ENCODE peak calls at places on chromosomes 7 and 10, in seven cellular contexts. R is A549, V is RWPE1, S is fibroblast of lung, Y is BE2C, X is endothelial cell, Q is GM10248. O is an unnamed sample.

GRCh38 chr10:49409755-49410154 is 13.9 kb upstream of the DRGX start:
- DNase-seq in S (no peak), R (no peak), Q (no peak), V (no peak), X (no peak), Y (no peak), O (no peak)

GRCh38 chr7:13821152-13821787 is 168.2 kb downstream of the ETV1 start:
- DNase-seq in X (no peak), V (no peak), Y (no peak), Q (no peak), R (no peak), S (peak), O (peak)

GRCh38 chr7:78254397-78255055 is 456.0 kb downstream of the PHTF2 start:
- DNase-seq in Q (no peak), S (no peak), X (no peak), R (no peak), V (no peak), Y (no peak), O (no peak)

GRCh38 chr7:105905209-105905910 is 29.0 kb upstream of the ATXN7L1 start:
- DNase-seq in R (no peak), V (no peak), X (no peak), Y (no peak), S (no peak), Q (no peak), O (no peak)

GRCh38 chr7:155361363-155361680 is 63.6 kb downstream of the INSIG1 start:
- DNase-seq in Q (no peak), V (no peak), X (no peak), R (no peak), Y (peak), S (no peak), O (no peak)

GRCh38 chr10:117365612-117366011 is 9.6 kb downstream of the PDZD8 start:
- DNase-seq in S (no peak), V (no peak), Y (no peak), R (no peak), X (no peak), Q (no peak), O (peak)

GRCh38 chr10:122181055-122181732 is 89.9 kb upstream of the BTBD16 start:
- DNase-seq in V (peak), Q (no peak), Y (no peak), S (peak), R (no peak), X (no peak), O (peak)

GRCh38 chr10:83166344-83166743 is 973.0 kb upstream of the GHITM start:
- DNase-seq in Q (no peak), R (no peak), S (no peak), V (no peak), Y (peak), X (peak), O (peak)

GRCh38 chr10:89685932-89686331 is 15.5 kb upstream of the KIF20B start:
- DNase-seq in R (no peak), Y (no peak), V (no peak), X (no peak), S (no peak), Q (no peak), O (no peak)

GRCh38 chr10:89684604-89685003 is 16.8 kb upstream of the KIF20B start:
- DNase-seq in X (no peak), S (peak), V (no peak), R (no peak), Q (no peak), Y (no peak), O (peak)

GRCh38 chr10:89679986-89680385 is 21.4 kb upstream of the KIF20B start:
- DNase-seq in Y (no peak), R (no peak), V (no peak), Q (no peak), S (no peak), X (no peak), O (no peak)

DNA sequence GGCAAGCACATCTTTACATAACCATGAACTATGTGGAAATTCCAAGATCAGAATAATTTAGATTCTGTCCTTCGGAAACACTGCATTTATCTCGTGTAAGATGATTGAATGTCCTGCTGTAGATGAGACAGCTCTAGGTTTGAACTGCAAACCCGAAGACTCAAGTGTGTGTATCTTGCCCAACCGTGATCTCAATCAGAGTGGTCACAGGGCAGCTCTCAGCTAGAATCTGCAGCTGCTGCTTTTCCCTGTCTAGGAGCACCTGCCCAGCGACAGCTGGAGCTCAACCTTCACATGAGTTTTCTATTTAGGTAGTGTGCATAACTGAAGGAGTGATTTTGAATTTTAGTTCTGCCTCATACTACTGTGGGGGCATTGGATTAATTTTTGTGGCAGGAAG is 17.5 kb upstream of the KIF20B start:
- DNase-seq in S (no peak), Y (no peak), X (no peak), V (no peak), Q (no peak), R (no peak), O (no peak)
- TF ChIP-seq CTCF in S (no peak), Y (no peak), X (no peak), V (no peak), Q (no peak), R (no peak), O (no peak)

DNA sequence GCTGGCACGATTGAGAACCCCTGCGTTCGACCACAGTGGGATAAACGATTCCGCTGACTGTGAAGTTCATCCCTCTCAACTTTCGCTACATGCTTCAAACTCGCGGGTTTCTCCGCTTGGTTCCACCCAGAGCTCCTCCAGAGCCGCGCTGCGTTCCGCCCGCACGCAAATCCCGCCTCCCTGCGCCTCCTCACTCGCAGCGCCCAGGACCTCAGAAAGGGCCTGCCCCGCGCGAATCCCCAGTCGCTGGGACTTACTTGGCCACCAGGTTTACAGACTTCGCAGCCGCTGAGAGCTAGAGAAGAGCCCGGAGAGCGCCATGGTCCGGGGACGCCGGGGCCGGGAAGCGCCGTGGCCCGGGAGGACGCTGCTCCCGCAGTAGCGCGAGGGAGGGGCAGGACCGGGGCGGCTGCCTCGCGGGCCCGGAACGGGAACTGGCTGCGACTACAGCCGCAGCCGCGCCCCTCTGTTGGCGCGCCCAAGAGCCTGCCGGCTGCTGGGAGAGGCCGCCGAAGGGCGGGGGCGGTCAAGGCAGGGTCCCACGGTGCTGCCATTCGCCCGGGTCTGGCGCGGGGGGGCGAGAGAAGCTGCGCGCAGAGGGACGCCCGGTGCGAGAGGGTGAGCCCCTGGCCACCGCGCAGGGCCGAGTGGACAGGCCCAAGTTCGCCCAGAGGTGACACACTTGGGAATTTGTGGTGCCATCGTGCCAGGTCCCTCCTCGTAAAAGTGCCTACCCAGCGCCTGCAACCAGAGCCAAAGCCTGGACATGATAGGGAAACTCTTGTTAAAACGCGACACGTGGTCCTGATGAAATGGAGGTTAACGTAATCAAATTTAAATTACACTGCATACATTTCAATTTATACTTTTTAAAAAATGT is at the start of gene NOD1:
- DNase-seq in R (peak), Y (peak), Q (peak), V (peak), S (peak), X (peak), O (peak)
- TF ChIP-seq CTCF in R (no peak), Y (no peak), Q (no peak), V (no peak), S (peak), X (no peak), O (no peak)

DNA sequence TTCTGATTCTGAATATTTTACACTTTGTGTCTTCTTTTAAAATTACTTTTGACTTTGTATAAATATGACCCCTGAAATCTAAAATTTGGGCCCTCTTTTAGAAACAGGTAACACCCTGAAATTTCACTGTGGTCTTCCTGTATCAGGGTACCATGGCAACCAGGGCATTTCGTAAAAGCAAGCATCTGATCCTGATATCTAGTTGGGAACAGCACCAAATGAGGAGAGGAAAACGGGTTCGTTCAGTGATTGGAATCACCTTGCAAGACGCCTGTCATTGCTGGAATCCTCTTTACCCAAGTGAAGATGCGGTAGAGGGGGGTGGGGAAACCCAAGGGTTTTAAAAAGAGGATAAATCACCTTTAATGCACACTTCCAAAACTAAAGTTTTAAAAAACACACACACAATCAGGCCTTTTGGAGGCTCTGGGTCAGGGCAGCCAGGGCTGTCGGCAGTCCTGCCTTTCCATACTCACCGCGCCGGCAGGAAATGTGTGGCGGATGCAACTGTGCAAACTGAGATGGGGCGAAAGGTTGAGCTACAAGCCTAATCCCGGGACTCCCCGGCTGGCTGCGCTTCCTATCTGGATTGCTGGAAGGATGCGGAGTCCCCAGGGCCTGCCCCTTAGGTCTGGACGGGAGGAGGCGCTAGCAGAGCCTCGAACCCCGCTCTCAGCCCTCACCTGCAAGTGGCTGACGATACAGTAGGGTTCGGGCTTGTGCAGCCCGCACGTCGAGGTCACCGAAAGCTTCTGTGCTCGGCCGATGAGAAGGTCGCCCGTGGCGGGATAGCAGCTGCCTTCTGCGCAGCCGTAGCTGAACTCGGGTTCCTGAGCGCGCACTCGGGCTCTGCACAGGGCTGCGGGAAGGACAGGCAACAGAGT is 1.8 kb downstream of the LAMB1 start:
- DNase-seq in Y (peak), R (peak), X (peak), S (peak), Q (no peak), V (no peak), O (peak)
- TF ChIP-seq CTCF in Y (peak), R (peak), X (no peak), S (peak), Q (no peak), V (peak), O (no peak)

DNA sequence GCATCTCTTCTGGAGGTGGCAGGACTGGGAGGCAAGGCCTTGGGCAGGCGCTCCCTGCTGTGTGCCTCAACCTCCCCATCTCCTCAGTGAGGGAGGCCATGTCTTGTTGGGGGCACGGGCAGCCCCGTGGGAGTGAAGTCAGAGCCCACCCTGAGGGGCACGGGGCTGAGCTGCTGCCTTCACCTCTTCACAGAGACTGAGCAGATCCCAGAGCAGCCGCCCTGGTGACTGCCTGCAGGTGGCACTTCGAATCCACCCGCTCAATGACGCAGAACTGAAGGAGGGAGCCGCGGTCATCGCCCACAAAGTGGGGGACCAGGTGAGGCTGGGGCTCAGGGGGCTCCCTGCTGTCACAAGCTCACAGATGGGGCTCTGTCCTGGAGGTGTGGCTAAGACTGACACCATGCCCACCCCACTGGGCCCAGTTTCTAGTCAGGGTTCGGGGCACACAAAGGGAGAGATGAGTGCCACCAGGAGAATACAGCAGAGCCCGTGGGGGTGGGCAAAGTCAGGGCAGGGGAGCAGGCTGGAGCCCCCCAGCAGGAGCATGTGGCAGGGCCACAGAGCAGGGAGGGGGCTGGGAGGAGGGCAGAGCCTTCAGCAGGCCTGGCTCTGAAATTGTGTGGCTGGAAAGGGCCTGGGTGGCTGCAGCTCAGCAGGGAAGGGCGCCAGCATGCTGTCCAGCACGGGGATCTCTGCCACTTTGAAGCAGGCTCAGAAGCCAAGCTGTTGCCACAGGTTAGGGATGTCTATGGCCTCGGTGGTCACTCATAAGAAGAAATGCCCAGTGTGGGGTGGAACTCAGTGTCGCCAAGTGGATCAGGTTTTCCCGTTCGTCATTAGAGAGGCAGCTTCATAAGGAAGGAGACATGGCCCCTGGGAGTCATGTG is 18.8 kb upstream of the CHST12 start:
- DNase-seq in Y (no peak), R (no peak), S (no peak), V (no peak), Q (no peak), X (no peak), O (no peak)
- TF ChIP-seq CTCF in Y (peak), R (no peak), S (no peak), V (no peak), Q (peak), X (no peak), O (peak)

GRCh38 chr7:76125560-76125959 is 76.1 kb upstream of the SRRM3 start:
- DNase-seq in Y (no peak), X (no peak), S (no peak), V (no peak), Q (no peak), R (no peak), O (no peak)
- TF ChIP-seq CTCF in Y (no peak), X (no peak), S (no peak), V (no peak), Q (no peak), R (no peak), O (no peak)

DNA sequence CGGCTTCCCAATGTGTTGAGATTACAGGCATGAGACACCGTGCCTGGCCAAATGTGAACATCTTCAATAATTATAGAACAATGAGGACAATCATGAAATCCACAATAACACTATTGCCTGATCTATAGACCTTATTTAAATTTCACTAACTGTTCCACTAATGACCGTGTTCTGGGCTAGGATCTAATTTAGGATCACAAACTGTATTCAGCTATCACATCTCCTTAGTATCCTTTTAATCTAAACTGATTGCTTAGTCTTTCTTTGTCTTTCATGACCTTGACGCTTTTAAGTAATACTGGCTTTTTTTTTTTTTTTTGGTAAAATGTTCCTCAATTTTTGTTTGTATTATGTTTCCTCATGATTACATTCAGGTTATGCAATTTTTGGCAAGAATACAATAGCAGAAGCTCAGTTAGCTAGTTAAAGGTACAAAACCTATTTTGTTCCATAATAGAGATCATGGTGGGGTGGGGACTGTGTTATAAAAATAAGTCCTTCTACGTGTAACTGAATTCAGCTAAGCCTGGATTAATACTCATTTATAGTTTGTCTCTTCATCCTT is 158.4 kb downstream of the AOAH start:
- DNase-seq in Q (no peak), R (no peak), S (no peak), Y (no peak), X (no peak), V (no peak), O (no peak)
- TF ChIP-seq CTCF in Q (no peak), R (no peak), S (no peak), Y (no peak), X (no peak), V (no peak), O (no peak)

GRCh38 chr7:26469188-26469587 is 177.5 kb downstream of the SNX10 start:
- DNase-seq in V (no peak), R (no peak), Q (no peak), X (no peak), Y (no peak), S (no peak), O (no peak)
- TF ChIP-seq CTCF in V (no peak), R (no peak), Q (no peak), X (no peak), Y (no peak), S (no peak), O (no peak)

GRCh38 chr10:102396251-102396650 is 746 bp downstream of the NFKB2 start:
- DNase-seq in S (no peak), V (no peak), R (no peak), Y (no peak), X (no peak), Q (no peak), O (no peak)

GRCh38 chr10:102393411-102394078 is 2.0 kb upstream of the NFKB2 start:
- DNase-seq in V (no peak), R (no peak), Q (no peak), S (no peak), Y (no peak), X (no peak), O (no peak)

GRCh38 chr10:102395677-102396197 is at the start of gene NFKB2:
- DNase-seq in R (no peak), Y (no peak), X (no peak), Q (no peak), S (no peak), V (no peak), O (no peak)

GRCh38 chr10:102394079-102394800 is 1.3 kb upstream of the NFKB2 start:
- DNase-seq in R (peak), Y (peak), V (peak), S (peak), Q (peak), X (peak), O (peak)

DNA sequence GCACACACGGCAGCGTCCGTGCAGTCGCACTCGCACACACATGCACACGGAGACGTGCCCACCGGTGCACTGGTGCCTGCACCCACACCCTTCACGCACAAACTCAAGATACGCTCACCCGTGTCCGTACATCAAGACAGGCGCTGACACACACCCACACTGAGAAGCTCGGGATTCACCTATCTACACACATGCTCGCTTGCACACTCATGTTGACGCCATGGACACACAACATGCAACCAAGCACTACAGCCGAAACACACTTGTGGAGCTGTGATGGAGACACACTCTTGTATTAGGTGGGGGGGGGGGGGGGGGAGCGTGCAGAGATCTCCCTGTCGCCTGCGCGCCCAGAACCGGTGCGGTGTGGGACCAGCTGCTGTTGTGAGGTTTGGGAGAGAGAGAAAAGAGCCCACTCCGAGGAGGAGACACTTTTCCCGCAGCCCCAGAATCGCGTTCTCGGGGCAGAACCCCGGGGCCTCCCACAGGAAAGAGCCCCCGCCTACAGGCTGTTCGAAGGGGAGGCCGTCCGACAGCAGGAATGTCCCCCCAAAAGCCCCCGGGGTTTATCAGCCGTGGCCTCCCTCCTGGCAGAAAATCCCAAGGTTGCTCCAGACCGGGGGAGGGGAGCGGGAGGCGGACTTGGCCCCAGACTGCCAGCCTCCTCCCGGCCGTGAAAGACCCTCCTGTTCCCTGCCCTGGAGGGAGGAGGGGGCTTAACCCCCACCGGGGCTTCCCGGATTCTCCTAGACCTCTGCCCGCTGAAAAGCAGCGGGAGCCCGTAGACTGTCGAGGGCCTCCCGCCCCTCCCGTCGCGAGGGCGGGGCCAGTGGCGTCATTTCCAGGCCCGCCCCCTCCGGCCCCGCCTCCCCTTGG is 466 bp upstream of the NFKB2 start:
- DNase-seq in X (peak), Y (peak), R (peak), S (peak), V (peak), Q (peak), O (peak)
- TF ChIP-seq CTCF in X (no peak), Y (no peak), R (no peak), S (no peak), V (no peak), Q (no peak), O (no peak)